ENCODE peak calls at places on chromosome 21, in five cellular contexts. N is right cardiac atrium, S is NCI-H1694, R is left lung, I is pancreas. Y is an unnamed sample.

GRCh38 chr21:34536820-34537219 is 24.8 kb upstream of the KCNE1 start:
- DNase-seq in I (no peak), N (no peak), S (no peak), R (no peak), Y (peak; percentile 13)

GRCh38 chr21:14753466-14754258 is 207.5 kb upstream of the SAMSN1 start:
- DNase-seq in N (no peak), S (no peak), R (no peak), I (peak; percentile 50), Y (no peak)

GRCh38 chr21:39348040-39348354 is 891 bp downstream of the HMGN1 start:
- DNase-seq in I (no peak), S (no peak), N (no peak), R (no peak), Y (no peak)

GRCh38 chr21:42179316-42179715 is 39.6 kb upstream of the ABCG1 start:
- DNase-seq in I (no peak), S (no peak), N (no peak), R (no peak), Y (no peak)

GRCh38 chr21:44434936-44435635 is 20.2 kb upstream of the LRRC3 start:
- DNase-seq in R (peak; percentile 51), I (peak; percentile 0), S (no peak), N (peak; percentile 17), Y (no peak)

GRCh38 chr21:37365657-37366487 is 701 bp upstream of the DYRK1A start:
- DNase-seq in I (peak; percentile 74), S (peak; percentile 45), R (peak; percentile 93), N (peak; percentile 88), Y (peak; percentile 68)

GRCh38 chr21:36456714-36457399 is 23.1 kb downstream of the CLDN14 start:
- DNase-seq in R (no peak), S (no peak), I (no peak), N (no peak), Y (no peak)

GRCh38 chr21:37503848-37504467 is 137.4 kb downstream of the DYRK1A start:
- DNase-seq in R (no peak), I (no peak), N (no peak), S (no peak), Y (no peak)

GRCh38 chr21:34531399-34531798 is 19.4 kb upstream of the KCNE1 start:
- DNase-seq in R (no peak), I (no peak), S (no peak), N (no peak), Y (no peak)

GRCh38 chr21:40936771-40937261 is 89.9 kb upstream of the DSCAM start:
- DNase-seq in S (no peak), I (no peak), N (no peak), R (no peak), Y (no peak)

GRCh38 chr21:28325618-28326017 is 667.1 kb downstream of the LTN1 start:
- DNase-seq in R (no peak), N (no peak), I (no peak), S (no peak), Y (no peak)

GRCh38 chr21:30444204-30444603 is 4.1 kb downstream of the KRTAP15-1 start:
- DNase-seq in R (no peak), N (no peak), S (no peak), I (no peak), Y (no peak)